ENCODE peak calls at places on chromosome 5, in eight cellular contexts. One of them, this sample, is unnamed.

GRCh38 chr5:92800360-92800759 is 780.7 kb downstream of the NR2F1-AS1 start:
- DNase-seq in K562: no peak
- DNase-seq in GM12891: no peak
- DNase-seq in endothelial cell of umbilical vein: peak; percentile 60
- DNase-seq in HepG2: no peak
- DNase-seq in transverse colon: no peak
- DNase-seq in GM12892: no peak
- DNase-seq in sigmoid colon: no peak
- DNase-seq in this sample: no peak

GRCh38 chr5:32055891-32056866 is 117.9 kb downstream of the GOLPH3 start:
- DNase-seq in transverse colon: no peak
- DNase-seq in GM12892: no peak
- DNase-seq in endothelial cell of umbilical vein: no peak
- DNase-seq in K562: no peak
- DNase-seq in sigmoid colon: no peak
- DNase-seq in GM12891: no peak
- DNase-seq in HepG2: no peak
- DNase-seq in this sample: no peak

GRCh38 chr5:147474140-147474539 is 35.7 kb downstream of the DPYSL3 start:
- DNase-seq in K562: no peak
- DNase-seq in transverse colon: no peak
- DNase-seq in GM12891: no peak
- DNase-seq in endothelial cell of umbilical vein: no peak
- DNase-seq in HepG2: no peak
- DNase-seq in GM12892: no peak
- DNase-seq in sigmoid colon: no peak
- DNase-seq in this sample: no peak

GRCh38 chr5:43603535-43604363 is 769 bp downstream of the NNT start:
- DNase-seq in sigmoid colon: peak; percentile 84
- DNase-seq in K562: peak; percentile 42
- DNase-seq in HepG2: peak; percentile 31
- DNase-seq in GM12892: peak; percentile 20
- DNase-seq in endothelial cell of umbilical vein: peak; percentile 63
- DNase-seq in transverse colon: peak; percentile 78
- DNase-seq in GM12891: peak; percentile 31
- DNase-seq in this sample: peak; percentile 59

GRCh38 chr5:766666-767431 is 17.7 kb downstream of the ZDHHC11B start:
- DNase-seq in K562: no peak
- DNase-seq in transverse colon: no peak
- DNase-seq in endothelial cell of umbilical vein: no peak
- DNase-seq in GM12891: no peak
- DNase-seq in sigmoid colon: no peak
- DNase-seq in HepG2: no peak
- DNase-seq in GM12892: no peak
- DNase-seq in this sample: no peak

GRCh38 chr5:43661102-43661501 is 58.1 kb downstream of the NNT start:
- DNase-seq in transverse colon: no peak
- DNase-seq in endothelial cell of umbilical vein: no peak
- DNase-seq in GM12892: no peak
- DNase-seq in K562: no peak
- DNase-seq in sigmoid colon: no peak
- DNase-seq in GM12891: no peak
- DNase-seq in HepG2: peak; percentile 40
- DNase-seq in this sample: peak; percentile 20

GRCh38 chr5:95422842-95423241 is 31.7 kb downstream of the FAM81B start:
- DNase-seq in HepG2: no peak
- DNase-seq in GM12891: no peak
- DNase-seq in sigmoid colon: no peak
- DNase-seq in GM12892: no peak
- DNase-seq in transverse colon: no peak
- DNase-seq in endothelial cell of umbilical vein: no peak
- DNase-seq in K562: no peak
- DNase-seq in this sample: no peak

GRCh38 chr5:109016300-109016699 is 268.6 kb downstream of the FER start:
- DNase-seq in GM12892: no peak
- DNase-seq in transverse colon: no peak
- DNase-seq in K562: no peak
- DNase-seq in HepG2: peak; percentile 20
- DNase-seq in sigmoid colon: no peak
- DNase-seq in GM12891: no peak
- DNase-seq in endothelial cell of umbilical vein: no peak
- DNase-seq in this sample: no peak

GRCh38 chr5:179762781-179763176 is 30.2 kb downstream of the MAML1 start:
- DNase-seq in GM12892: no peak
- DNase-seq in K562: no peak
- DNase-seq in endothelial cell of umbilical vein: no peak
- DNase-seq in GM12891: no peak
- DNase-seq in HepG2: no peak
- DNase-seq in sigmoid colon: no peak
- DNase-seq in transverse colon: no peak
- DNase-seq in this sample: no peak

GRCh38 chr5:169350016-169350415 is 49.1 kb upstream of the SLIT3 start:
- DNase-seq in endothelial cell of umbilical vein: peak; percentile 67
- DNase-seq in HepG2: no peak
- DNase-seq in GM12892: no peak
- DNase-seq in sigmoid colon: no peak
- DNase-seq in K562: no peak
- DNase-seq in transverse colon: no peak
- DNase-seq in GM12891: no peak
- DNase-seq in this sample: no peak

GRCh38 chr5:134113908-134114875 is at the start of gene TCF7:
- DNase-seq in GM12892: peak; percentile 92
- DNase-seq in sigmoid colon: peak; percentile 86
- DNase-seq in GM12891: peak; percentile 96
- DNase-seq in transverse colon: peak; percentile 86
- DNase-seq in HepG2: peak; percentile 68
- DNase-seq in K562: peak; percentile 96
- DNase-seq in endothelial cell of umbilical vein: peak; percentile 59
- DNase-seq in this sample: peak; percentile 74

GRCh38 chr5:74316064-74316586 is 324.4 kb downstream of the ENC1 start:
- DNase-seq in HepG2: peak; percentile 15
- DNase-seq in transverse colon: no peak
- DNase-seq in K562: no peak
- DNase-seq in endothelial cell of umbilical vein: peak; percentile 91
- DNase-seq in GM12892: no peak
- DNase-seq in sigmoid colon: no peak
- DNase-seq in GM12891: no peak
- DNase-seq in this sample: no peak

GRCh38 chr5:111628901-111629300 is 116.6 kb upstream of the STARD4 start:
- DNase-seq in transverse colon: no peak
- DNase-seq in endothelial cell of umbilical vein: no peak
- DNase-seq in HepG2: no peak
- DNase-seq in K562: no peak
- DNase-seq in GM12892: no peak
- DNase-seq in sigmoid colon: no peak
- DNase-seq in GM12891: no peak
- DNase-seq in this sample: no peak

GRCh38 chr5:102561894-102562760 is 63.3 kb upstream of the SLCO6A1 start:
- DNase-seq in transverse colon: peak; percentile 11
- DNase-seq in endothelial cell of umbilical vein: no peak
- DNase-seq in K562: peak; percentile 10
- DNase-seq in sigmoid colon: no peak
- DNase-seq in GM12891: no peak
- DNase-seq in HepG2: peak; percentile 39
- DNase-seq in GM12892: no peak
- DNase-seq in this sample: no peak

GRCh38 chr5:11197726-11198125 is 436.7 kb upstream of the DAP start:
- DNase-seq in GM12891: no peak
- DNase-seq in sigmoid colon: no peak
- DNase-seq in K562: no peak
- DNase-seq in HepG2: no peak
- DNase-seq in endothelial cell of umbilical vein: no peak
- DNase-seq in GM12892: no peak
- DNase-seq in transverse colon: no peak
- DNase-seq in this sample: no peak

GRCh38 chr5:14173419-14174234 is 30.5 kb downstream of the TRIO start:
- DNase-seq in GM12892: no peak
- DNase-seq in transverse colon: no peak
- DNase-seq in K562: no peak
- DNase-seq in sigmoid colon: no peak
- DNase-seq in endothelial cell of umbilical vein: peak; percentile 49
- DNase-seq in HepG2: no peak
- DNase-seq in GM12891: no peak
- DNase-seq in this sample: no peak

GRCh38 chr5:16922430-16922829 is 13.7 kb downstream of the MYO10 start:
- DNase-seq in GM12891: no peak
- DNase-seq in GM12892: no peak
- DNase-seq in transverse colon: no peak
- DNase-seq in endothelial cell of umbilical vein: no peak
- DNase-seq in HepG2: no peak
- DNase-seq in sigmoid colon: no peak
- DNase-seq in K562: no peak
- DNase-seq in this sample: no peak

GRCh38 chr5:130762031-130762430 is 403.0 kb downstream of the HINT1 start:
- DNase-seq in transverse colon: no peak
- DNase-seq in HepG2: no peak
- DNase-seq in endothelial cell of umbilical vein: no peak
- DNase-seq in sigmoid colon: no peak
- DNase-seq in GM12892: no peak
- DNase-seq in GM12891: no peak
- DNase-seq in K562: no peak
- DNase-seq in this sample: no peak

GRCh38 chr5:179294131-179294780 is 51.0 kb downstream of the ADAMTS2 start:
- DNase-seq in transverse colon: no peak
- DNase-seq in sigmoid colon: peak; percentile 48
- DNase-seq in HepG2: no peak
- DNase-seq in GM12891: no peak
- DNase-seq in K562: no peak
- DNase-seq in endothelial cell of umbilical vein: no peak
- DNase-seq in GM12892: no peak
- DNase-seq in this sample: no peak

GRCh38 chr5:141135718-141136266 is 786 bp downstream of the PCDHB5 start:
- DNase-seq in HepG2: no peak
- DNase-seq in GM12891: no peak
- DNase-seq in endothelial cell of umbilical vein: no peak
- DNase-seq in sigmoid colon: no peak
- DNase-seq in transverse colon: no peak
- DNase-seq in GM12892: no peak
- DNase-seq in K562: no peak
- DNase-seq in this sample: no peak

GRCh38 chr5:141135030-141135717 is at the start of gene PCDHB5:
- DNase-seq in GM12892: no peak
- DNase-seq in HepG2: no peak
- DNase-seq in endothelial cell of umbilical vein: peak; percentile 38
- DNase-seq in sigmoid colon: no peak
- DNase-seq in GM12891: no peak
- DNase-seq in transverse colon: no peak
- DNase-seq in K562: peak; percentile 34
- DNase-seq in this sample: no peak
- TF ChIP-seq POLR2AphosphoS5 in GM12892: no peak
- TF ChIP-seq POLR2AphosphoS5 in HepG2: no peak
- TF ChIP-seq POLR2AphosphoS5 in endothelial cell of umbilical vein: no peak
- TF ChIP-seq POLR2AphosphoS5 in sigmoid colon: no peak
- TF ChIP-seq POLR2AphosphoS5 in GM12891: no peak
- TF ChIP-seq POLR2AphosphoS5 in transverse colon: no peak
- TF ChIP-seq POLR2AphosphoS5 in K562: no peak
- TF ChIP-seq POLR2AphosphoS5 in this sample: no peak

DNA sequence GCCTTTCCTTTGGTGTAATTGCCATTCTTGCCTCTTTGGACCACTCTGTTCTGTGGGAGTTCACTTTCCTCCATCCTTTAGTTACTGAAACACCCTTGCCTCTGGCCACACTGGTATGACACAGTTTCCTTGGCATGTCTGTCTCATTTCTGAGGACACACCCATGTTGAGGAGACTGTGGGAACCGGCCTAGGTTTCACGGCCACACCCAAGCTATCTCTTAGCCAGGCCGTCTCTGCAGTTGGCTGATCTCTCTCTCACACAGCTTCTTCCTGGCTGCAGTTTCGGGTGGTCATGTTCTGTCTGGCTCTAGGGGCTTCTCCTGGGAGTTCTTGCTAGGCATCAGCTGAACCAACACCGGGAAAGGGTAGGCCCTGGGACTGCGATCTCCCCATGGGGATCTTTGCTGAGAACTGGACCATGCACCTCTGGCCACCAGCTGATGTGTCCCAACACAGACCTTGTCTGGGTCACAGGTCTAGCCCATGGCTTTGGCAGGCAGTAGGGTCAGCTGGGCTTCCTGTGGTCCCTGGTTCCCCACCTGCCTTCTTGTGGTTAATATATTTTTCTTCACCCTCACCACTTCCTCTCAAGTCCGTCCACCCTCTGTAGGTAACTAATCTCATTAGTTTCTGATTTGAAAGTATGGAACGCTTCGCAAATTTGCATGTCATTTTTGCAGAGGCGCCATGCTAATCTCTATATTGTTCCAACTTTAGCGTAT is 24.9 kb downstream of the ARHGEF37 start:
- DNase-seq in endothelial cell of umbilical vein: no peak
- DNase-seq in GM12892: peak; percentile 49
- DNase-seq in transverse colon: peak; percentile 76
- DNase-seq in K562: peak; percentile 83
- DNase-seq in GM12891: peak; percentile 49
- DNase-seq in HepG2: no peak
- DNase-seq in sigmoid colon: no peak
- DNase-seq in this sample: peak; percentile 42
- TF ChIP-seq POLR2AphosphoS5 in endothelial cell of umbilical vein: no peak
- TF ChIP-seq POLR2AphosphoS5 in GM12892: no peak
- TF ChIP-seq POLR2AphosphoS5 in transverse colon: peak; percentile 64
- TF ChIP-seq POLR2AphosphoS5 in K562: peak; percentile 74
- TF ChIP-seq POLR2AphosphoS5 in GM12891: no peak
- TF ChIP-seq POLR2AphosphoS5 in HepG2: no peak
- TF ChIP-seq POLR2AphosphoS5 in sigmoid colon: no peak
- TF ChIP-seq POLR2AphosphoS5 in this sample: peak; percentile 14

DNA sequence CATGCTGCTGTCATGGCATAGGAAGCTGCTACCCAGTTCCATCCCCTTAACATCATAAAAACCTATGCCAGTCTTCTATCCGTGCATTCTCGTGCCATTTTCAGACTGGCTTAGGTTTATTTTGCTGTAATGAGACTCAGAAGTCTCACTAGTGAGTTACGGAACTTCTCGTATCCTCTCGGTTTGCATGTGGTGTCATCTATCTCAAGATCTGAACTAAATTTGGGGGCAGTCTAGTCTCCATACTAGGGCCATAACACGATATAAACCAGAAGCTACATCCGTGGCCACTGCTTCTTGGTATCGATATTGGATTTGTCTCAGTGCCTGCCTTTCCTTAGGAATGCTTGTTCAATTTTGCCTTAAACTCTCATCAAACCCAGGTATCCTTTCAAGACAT is 771.2 kb upstream of the CDH10 start:
- DNase-seq in HepG2: no peak
- DNase-seq in GM12892: no peak
- DNase-seq in GM12891: no peak
- DNase-seq in transverse colon: no peak
- DNase-seq in K562: no peak
- DNase-seq in endothelial cell of umbilical vein: no peak
- DNase-seq in sigmoid colon: no peak
- DNase-seq in this sample: no peak
- TF ChIP-seq POLR2AphosphoS5 in HepG2: no peak
- TF ChIP-seq POLR2AphosphoS5 in GM12892: no peak
- TF ChIP-seq POLR2AphosphoS5 in GM12891: no peak
- TF ChIP-seq POLR2AphosphoS5 in transverse colon: no peak
- TF ChIP-seq POLR2AphosphoS5 in K562: no peak
- TF ChIP-seq POLR2AphosphoS5 in endothelial cell of umbilical vein: no peak
- TF ChIP-seq POLR2AphosphoS5 in sigmoid colon: no peak
- TF ChIP-seq POLR2AphosphoS5 in this sample: no peak

DNA sequence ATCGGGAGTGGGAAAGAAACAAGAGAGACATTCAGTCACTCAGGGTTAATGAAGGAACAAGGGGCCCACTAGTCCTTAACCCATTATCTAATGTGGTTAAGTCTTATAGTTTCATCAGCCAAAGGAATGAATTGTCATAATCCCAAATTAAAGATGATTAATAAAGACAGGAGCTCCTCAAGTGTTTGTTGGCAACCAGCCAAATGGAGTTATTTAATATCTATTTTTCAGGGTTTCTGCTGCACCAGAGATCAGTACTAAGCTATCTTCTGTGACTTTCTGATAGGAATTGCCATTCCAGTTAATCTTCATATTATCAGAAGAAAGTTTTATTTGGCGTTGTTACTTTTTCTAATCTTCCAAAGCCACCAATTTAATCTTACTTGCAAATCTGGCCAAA is 34.0 kb upstream of the FCHO2 start:
- DNase-seq in GM12892: no peak
- DNase-seq in transverse colon: no peak
- DNase-seq in K562: no peak
- DNase-seq in sigmoid colon: no peak
- DNase-seq in endothelial cell of umbilical vein: no peak
- DNase-seq in HepG2: no peak
- DNase-seq in GM12891: no peak
- DNase-seq in this sample: no peak
- TF ChIP-seq POLR2AphosphoS5 in GM12892: no peak
- TF ChIP-seq POLR2AphosphoS5 in transverse colon: no peak
- TF ChIP-seq POLR2AphosphoS5 in K562: no peak
- TF ChIP-seq POLR2AphosphoS5 in sigmoid colon: no peak
- TF ChIP-seq POLR2AphosphoS5 in endothelial cell of umbilical vein: no peak
- TF ChIP-seq POLR2AphosphoS5 in HepG2: no peak
- TF ChIP-seq POLR2AphosphoS5 in GM12891: no peak
- TF ChIP-seq POLR2AphosphoS5 in this sample: no peak

This sample was measured in prostate gland.